ENCODE peak calls at places on chromosomes 16 and 17, in nine cellular contexts. B is nephron progenitor cell; I is midbrain; M is HFFc6; V is right cardiac atrium; H is NCI-H1092; A is activated naive CD4-positive, alpha-beta T cell treated with anti-CD3 and anti-CD28 coated beads, Interleukin-2, amount 50 U/mL, for 72 hours; K is islet precursor cell; J is ecto neural progenitor cell. S is an unnamed sample.

GRCh38 chr17:74201250-74201649 is 2.2 kb upstream of the RPL38 start:
- DNase-seq in B (no peak), I (no peak), M (no peak), V (no peak), H (peak; percentile 88), A (no peak), K (no peak), J (no peak), S (no peak)

GRCh38 chr17:69702078-69702477 is 287.6 kb downstream of the MAP2K6 start:
- DNase-seq in B (no peak), I (no peak), M (no peak), V (no peak), H (no peak), A (no peak), K (no peak), J (no peak), S (no peak)

GRCh38 chr16:70725024-70725911 is 39.4 kb upstream of the MTSS2 start:
- DNase-seq in B (no peak), I (peak; percentile 56), M (no peak), V (peak; percentile 83), H (peak; percentile 44), A (no peak), K (peak; percentile 76), J (no peak), S (no peak)

GRCh38 chr17:694239-694638 is 20.4 kb downstream of the VPS53 start:
- DNase-seq in B (no peak), I (no peak), M (peak; percentile 99), V (no peak), H (no peak), A (no peak), K (peak; percentile 71), J (no peak), S (peak; percentile 90)

GRCh38 chr17:1630662-1631061 is 2.0 kb upstream of the SLC43A2 start:
- DNase-seq in B (no peak), I (no peak), M (no peak), V (no peak), H (no peak), A (no peak), K (peak; percentile 62), J (no peak), S (no peak)

GRCh38 chr16:17828012-17828411 is 357.3 kb upstream of the XYLT1 start:
- DNase-seq in B (no peak), I (no peak), M (peak; percentile 84), V (no peak), H (no peak), A (no peak), K (no peak), J (no peak), S (no peak)

GRCh38 chr16:80569440-80570105 is 28.8 kb downstream of the DYNLRB2 start:
- DNase-seq in B (no peak), I (no peak), M (peak; percentile 46), V (no peak), H (no peak), A (peak; percentile 78), K (peak; percentile 81), J (no peak), S (no peak)

GRCh38 chr17:58301504-58302150 is 20.9 kb upstream of the MPO start:
- DNase-seq in B (no peak), I (no peak), M (no peak), V (no peak), H (no peak), A (peak; percentile 51), K (peak; percentile 43), J (peak; percentile 44), S (no peak)

GRCh38 chr16:50428116-50428515 is 59.3 kb upstream of the BRD7 start:
- DNase-seq in B (no peak), I (no peak), M (no peak), V (no peak), H (no peak), A (no peak), K (no peak), J (no peak), S (no peak)

GRCh38 chr17:64773836-64774761 is 112.0 kb upstream of the SMURF2 start:
- DNase-seq in B (peak; percentile 70), I (no peak), M (peak; percentile 78), V (peak; percentile 64), H (no peak), A (peak; percentile 51), K (peak; percentile 99), J (peak; percentile 85), S (peak; percentile 47)

GRCh38 chr16:84985079-84986065 is 26.0 kb downstream of the ZDHHC7 start:
- DNase-seq in B (no peak), I (no peak), M (peak; percentile 89), V (no peak), H (no peak), A (no peak), K (no peak), J (no peak), S (no peak)

GRCh38 chr16:27198451-27199234 is 4.7 kb upstream of the KDM8 start:
- DNase-seq in B (no peak), I (no peak), M (no peak), V (no peak), H (no peak), A (no peak), K (no peak), J (no peak), S (no peak)

GRCh38 chr17:42891539-42892152 is 9.0 kb upstream of the G6PC1 start:
- DNase-seq in B (peak; percentile 41), I (peak; percentile 29), M (no peak), V (peak; percentile 89), H (no peak), A (no peak), K (peak; percentile 87), J (peak; percentile 58), S (no peak)

GRCh38 chr16:2985893-2986355 is 5.7 kb upstream of the PKMYT1 start:
- DNase-seq in B (no peak), I (no peak), M (no peak), V (peak; percentile 82), H (no peak), A (no peak), K (no peak), J (no peak), S (no peak)

GRCh38 chr17:40888321-40888720 is 3.3 kb upstream of the KRT20 start:
- DNase-seq in B (no peak), I (no peak), M (no peak), V (no peak), H (no peak), A (no peak), K (no peak), J (no peak), S (no peak)

GRCh38 chr16:17563340-17563739 is 92.6 kb upstream of the XYLT1 start:
- DNase-seq in B (no peak), I (no peak), M (no peak), V (no peak), H (no peak), A (no peak), K (no peak), J (no peak), S (no peak)

GRCh38 chr17:58643147-58643546 is 48.7 kb downstream of the TEX14 start:
- DNase-seq in B (no peak), I (no peak), M (peak; percentile 71), V (no peak), H (no peak), A (no peak), K (no peak), J (no peak), S (no peak)

GRCh38 chr17:73342057-73342522 is 30.3 kb upstream of the CDC42EP4 start:
- DNase-seq in B (peak; percentile 63), I (peak; percentile 94), M (no peak), V (peak; percentile 89), H (peak; percentile 77), A (no peak), K (peak; percentile 95), J (peak; percentile 87), S (no peak)

GRCh38 chr17:74151551-74152315 is 51.7 kb upstream of the RPL38 start:
- DNase-seq in B (no peak), I (no peak), M (no peak), V (no peak), H (no peak), A (no peak), K (no peak), J (peak; percentile 44), S (no peak)

GRCh38 chr16:8868272-8869211 is at the start of gene CARHSP1:
- DNase-seq in B (peak; percentile 92), I (peak; percentile 92), M (peak; percentile 71), V (peak; percentile 94), H (peak; percentile 82), A (peak; percentile 89), K (peak; percentile 97), J (peak; percentile 94), S (peak; percentile 89)

GRCh38 chr16:81574168-81574567 is 129.6 kb downstream of the CMIP start:
- DNase-seq in B (no peak), I (peak; percentile 10), M (no peak), V (no peak), H (no peak), A (no peak), K (no peak), J (no peak), S (no peak)

GRCh38 chr16:85556456-85557082 is 56.6 kb upstream of the GSE1 start:
- DNase-seq in B (peak; percentile 72), I (no peak), M (no peak), V (peak; percentile 80), H (no peak), A (peak; percentile 80), K (peak; percentile 83), J (peak; percentile 73), S (no peak)

GRCh38 chr17:75561927-75562603 is 25.5 kb upstream of the MYO15B start:
- DNase-seq in B (no peak), I (no peak), M (peak; percentile 13), V (no peak), H (no peak), A (no peak), K (peak; percentile 51), J (no peak), S (no peak)

GRCh38 chr16:67537636-67538591 is 9.3 kb downstream of the RIPOR1 start:
- DNase-seq in B (peak; percentile 75), I (peak; percentile 12), M (no peak), V (peak; percentile 90), H (no peak), A (peak; percentile 80), K (peak; percentile 81), J (peak; percentile 74), S (no peak)

GRCh38 chr16:87740441-87740840 is 25.3 kb downstream of the KLHDC4 start:
- DNase-seq in B (no peak), I (no peak), M (no peak), V (no peak), H (no peak), A (no peak), K (no peak), J (no peak), S (no peak)

GRCh38 chr17:838486-838885 is 56.3 kb downstream of the MRM3 start:
- DNase-seq in B (no peak), I (no peak), M (no peak), V (no peak), H (no peak), A (no peak), K (no peak), J (no peak), S (no peak)

GRCh38 chr17:57505841-57506240 is 239.3 kb downstream of the CCDC182 start:
- DNase-seq in B (no peak), I (no peak), M (no peak), V (no peak), H (no peak), A (no peak), K (no peak), J (no peak), S (no peak)

GRCh38 chr17:80105762-80106161 is 4.4 kb downstream of the GAA start:
- DNase-seq in B (no peak), I (peak; percentile 47), M (no peak), V (no peak), H (peak; percentile 69), A (no peak), K (peak; percentile 51), J (no peak), S (no peak)

GRCh38 chr17:38334480-38335364 is 9.0 kb downstream of the GPR179 start:
- DNase-seq in B (no peak), I (no peak), M (no peak), V (no peak), H (no peak), A (no peak), K (peak; percentile 49), J (no peak), S (no peak)